ENCODE peak calls at places on chromosome 7, in six cellular contexts. N, C, D, V, A and O are unnamed samples.

GRCh38 chr7:88106430-88106829 is 113.4 kb downstream of the SRI start:
- DNase-seq in C (no peak), A (no peak), V (no peak), N (no peak), D (no peak), O (no peak)

GRCh38 chr7:44796034-44796503 is 412 bp upstream of the PPIA start:
- DNase-seq in N (no peak), C (no peak), V (peak), D (peak), A (no peak), O (no peak)

GRCh38 chr7:85287126-85287825 is 100.4 kb upstream of the SEMA3D start:
- DNase-seq in D (no peak), V (no peak), C (no peak), A (no peak), N (no peak), O (no peak)

GRCh38 chr7:37369904-37370303 is 78.8 kb downstream of the ELMO1 start:
- DNase-seq in C (no peak), N (no peak), D (no peak), V (no peak), A (no peak), O (no peak)

GRCh38 chr7:47088329-47089067 is 493.4 kb downstream of the TNS3 start:
- DNase-seq in N (peak), A (peak), C (no peak), D (peak), V (peak), O (peak)

GRCh38 chr7:82506702-82507101 is 63.1 kb upstream of the CACNA2D1 start:
- DNase-seq in A (no peak), C (no peak), N (no peak), V (no peak), D (no peak), O (no peak)

GRCh38 chr7:150342119-150342405 is 633 bp upstream of the RARRES2 start:
- DNase-seq in C (no peak), A (no peak), V (no peak), D (no peak), N (no peak), O (no peak)

GRCh38 chr7:150317748-150318444 is 5.3 kb upstream of the LRRC61 start:
- DNase-seq in C (no peak), D (no peak), V (no peak), N (no peak), A (peak), O (no peak)

GRCh38 chr7:22447759-22448158 is 52.2 kb downstream of the STEAP1B start:
- DNase-seq in D (no peak), A (no peak), C (peak), V (no peak), N (no peak), O (no peak)

GRCh38 chr7:133911724-133912123 is 215.4 kb upstream of the LRGUK start:
- DNase-seq in D (no peak), V (no peak), A (no peak), N (no peak), C (peak), O (no peak)

GRCh38 chr7:2144926-2145325 is 87.8 kb downstream of the MAD1L1 start:
- DNase-seq in D (no peak), N (no peak), V (no peak), A (no peak), C (no peak), O (no peak)

GRCh38 chr7:149815661-149816266 is 22.4 kb upstream of the ZNF862 start:
- DNase-seq in D (no peak), N (no peak), A (no peak), C (no peak), V (no peak), O (no peak)

GRCh38 chr7:8922726-8923125 is 489.3 kb downstream of the NXPH1 start:
- DNase-seq in V (no peak), N (no peak), D (no peak), A (no peak), C (no peak), O (no peak)

GRCh38 chr7:114986805-114987204 is 64.9 kb downstream of the MDFIC start:
- DNase-seq in N (no peak), D (no peak), A (no peak), V (no peak), C (no peak), O (no peak)

DNA sequence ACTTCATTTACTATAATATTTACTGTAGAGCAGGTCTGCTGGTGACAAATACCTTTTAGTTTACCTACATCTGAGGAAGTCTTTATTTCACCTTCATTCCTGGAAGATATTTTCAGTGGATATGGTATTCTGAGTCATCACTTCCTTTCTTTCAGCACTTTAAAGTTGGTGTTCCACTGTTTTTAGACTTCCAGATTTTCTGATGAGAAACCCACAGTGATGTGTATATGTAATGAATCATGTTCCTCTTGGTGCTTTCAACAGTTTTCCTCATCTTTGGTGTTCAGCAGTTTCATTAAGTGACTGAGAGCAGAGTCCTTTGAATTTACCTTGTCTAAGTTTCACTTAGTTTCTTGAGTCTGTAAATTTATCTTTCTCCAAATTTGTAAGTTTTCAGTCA is 36.4 kb downstream of the COPG2 start:
- DNase-seq in C (no peak), N (no peak), A (no peak), V (peak), D (no peak), O (no peak)
- TF ChIP-seq POLR2AphosphoS5 in C (no peak), N (no peak), A (no peak), V (no peak), D (no peak), O (no peak)

GRCh38 chr7:32143271-32143670 is 73.1 kb upstream of the PDE1C start:
- DNase-seq in V (no peak), D (no peak), A (no peak), C (no peak), N (no peak), O (no peak)
- TF ChIP-seq POLR2A in V (no peak), D (no peak), A (no peak), C (no peak), N (no peak), O (no peak)

GRCh38 chr7:144548556-144548955 is 145.1 kb upstream of the NOBOX start:
- DNase-seq in D (no peak), V (no peak), N (no peak), A (no peak), C (no peak), O (no peak)
- TF ChIP-seq TAF1 in D (no peak), V (no peak), N (no peak), A (no peak), C (no peak), O (no peak)

DNA sequence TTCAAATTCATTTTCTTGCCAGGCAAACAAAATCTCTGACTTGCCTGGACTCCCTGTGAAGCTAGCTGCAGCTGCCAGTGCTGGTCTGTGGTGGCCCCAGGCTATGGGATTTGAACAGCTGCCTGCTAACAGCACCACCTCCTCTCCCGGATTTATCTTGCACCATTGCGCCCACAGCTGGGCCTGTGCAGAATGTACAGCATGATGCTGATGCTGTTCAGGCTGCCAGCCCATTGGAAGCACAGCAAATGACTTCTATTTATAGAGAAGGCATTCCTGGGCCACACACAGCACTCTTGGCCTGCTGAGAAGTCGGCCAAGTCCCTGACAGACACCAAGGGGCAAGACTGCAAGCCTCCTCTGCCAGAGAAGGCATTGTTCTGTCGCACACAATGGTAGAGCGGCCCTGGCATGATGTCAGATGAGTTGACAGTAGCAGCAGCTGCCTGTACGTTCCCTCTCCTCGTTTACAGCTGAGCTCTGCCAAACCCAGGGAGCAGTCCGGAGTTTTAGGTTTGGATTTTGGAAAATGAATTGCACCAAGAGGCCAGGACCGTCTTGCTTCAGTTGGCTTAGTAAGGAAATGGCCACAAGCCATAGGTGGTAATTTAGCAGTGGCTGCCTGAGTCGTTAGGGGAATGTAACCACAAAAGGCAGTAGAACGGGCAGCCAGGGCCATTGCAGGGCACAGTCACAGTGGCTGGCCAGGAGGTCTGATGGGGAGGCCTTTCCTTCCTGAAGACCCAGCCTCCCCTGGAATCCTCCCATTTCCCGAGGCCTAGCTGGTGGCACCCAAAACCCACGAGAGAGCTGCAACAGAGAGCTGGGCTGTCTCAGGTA is 38.5 kb downstream of the MTURN start:
- DNase-seq in A (no peak), V (peak), C (no peak), N (no peak), D (no peak), O (no peak)
- TF ChIP-seq POLR2AphosphoS5 in A (no peak), V (no peak), C (no peak), N (no peak), D (no peak), O (no peak)

GRCh38 chr7:138459300-138460175 is 521 bp upstream of the TRIM24 start:
- DNase-seq in A (peak), C (peak), V (peak), D (peak), N (no peak), O (no peak)

GRCh38 chr7:138458576-138459234 is 1.4 kb upstream of the TRIM24 start:
- DNase-seq in V (no peak), N (no peak), D (peak), A (no peak), C (no peak), O (no peak)

GRCh38 chr7:138456220-138456619 is 3.8 kb upstream of the TRIM24 start:
- DNase-seq in A (no peak), D (no peak), V (no peak), C (no peak), N (no peak), O (no peak)

GRCh38 chr7:138460649-138461607 is 869 bp downstream of the TRIM24 start:
- DNase-seq in A (peak), C (no peak), N (peak), V (no peak), D (no peak), O (peak)

GRCh38 chr7:138460176-138460648 is at the start of gene TRIM24:
- DNase-seq in C (no peak), D (no peak), A (no peak), N (peak), V (no peak), O (peak)
- TF ChIP-seq POLR2A in C (peak), D (no peak), A (peak), N (peak), V (peak), O (peak)

DNA sequence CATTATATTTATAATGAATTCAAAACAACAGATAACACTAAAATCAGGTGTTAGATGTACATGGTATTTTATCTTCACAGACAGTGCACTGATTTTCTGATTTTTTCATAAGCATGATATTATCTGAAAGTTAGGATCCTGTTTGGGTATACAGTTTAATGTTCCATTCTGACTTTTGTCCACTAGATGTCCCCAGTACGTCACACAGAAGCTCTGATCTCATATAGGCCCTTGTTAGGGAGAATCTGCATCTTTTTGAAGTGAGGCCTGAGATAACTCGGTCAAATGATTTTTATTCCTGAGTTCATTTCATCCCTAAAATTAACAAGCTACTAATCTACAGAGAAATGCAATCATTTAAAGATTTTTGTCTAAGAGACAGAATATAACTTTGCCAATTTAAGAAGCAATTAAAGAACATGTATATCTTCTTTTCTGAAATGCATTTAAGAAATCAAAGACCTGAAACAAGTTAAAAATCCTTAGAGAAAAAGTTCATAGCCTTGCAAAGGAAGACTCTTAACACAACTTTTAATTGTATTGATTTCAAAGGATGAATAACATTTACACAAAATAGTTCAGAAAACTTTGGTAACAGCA is 72.0 kb upstream of the TES start:
- DNase-seq in N (no peak), V (peak), D (no peak), C (no peak), A (peak), O (peak)
- TF ChIP-seq TAF1 in N (no peak), V (no peak), D (no peak), C (no peak), A (no peak), O (no peak)

DNA sequence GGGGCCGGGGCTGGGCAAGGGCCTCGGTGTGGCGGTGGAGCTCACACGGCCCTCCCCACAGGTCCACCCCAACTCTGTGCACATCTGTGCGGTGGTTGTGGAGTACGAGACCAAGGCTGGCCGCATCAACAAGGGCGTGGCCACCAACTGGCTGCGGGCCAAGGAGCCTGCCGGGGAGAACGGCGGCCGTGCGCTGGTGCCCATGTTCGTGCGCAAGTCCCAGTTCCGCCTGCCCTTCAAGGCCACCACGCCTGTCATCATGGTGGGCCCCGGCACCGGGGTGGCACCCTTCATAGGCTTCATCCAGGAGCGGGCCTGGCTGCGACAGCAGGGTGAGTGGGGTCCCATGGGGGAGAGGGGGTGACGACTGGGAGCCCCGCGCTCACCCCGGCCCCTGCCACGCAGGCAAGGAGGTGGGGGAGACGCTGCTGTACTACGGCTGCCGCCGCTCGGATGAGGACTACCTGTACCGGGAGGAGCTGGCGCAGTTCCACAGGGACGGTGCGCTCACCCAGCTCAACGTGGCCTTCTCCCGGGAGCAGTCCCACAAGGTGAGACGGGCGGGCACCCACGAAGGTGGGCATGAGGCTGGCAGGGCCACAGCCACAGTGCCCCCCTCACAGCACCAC is 8.8 kb downstream of the TMEM120A start:
- DNase-seq in N (no peak), A (peak), D (no peak), C (no peak), V (no peak), O (no peak)
- TF ChIP-seq POLR2AphosphoS5 in N (no peak), A (no peak), D (no peak), C (no peak), V (no peak), O (no peak)

DNA sequence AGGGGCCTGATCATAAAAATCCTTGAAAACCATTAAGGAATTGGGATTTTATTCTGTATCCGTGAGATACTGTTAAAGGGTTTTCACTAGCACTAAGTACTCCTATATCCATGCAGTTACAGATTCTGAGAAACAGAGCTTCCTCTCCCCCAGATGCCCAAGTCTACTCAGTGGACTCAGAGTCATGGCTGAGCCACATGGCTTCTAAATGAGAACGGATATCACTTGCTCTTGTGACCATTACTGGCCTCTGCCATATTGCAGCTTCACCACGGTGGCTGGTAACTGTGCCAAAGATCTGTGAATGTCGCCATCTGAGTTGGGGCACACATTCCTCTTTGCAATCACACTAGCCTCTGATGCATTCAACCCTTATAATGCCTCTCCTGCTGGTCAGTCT is 42.0 kb upstream of the PALS2 start:
- DNase-seq in D (no peak), V (no peak), A (no peak), N (no peak), C (no peak), O (no peak)
- TF ChIP-seq POLR2A in D (no peak), V (no peak), A (no peak), N (no peak), C (no peak), O (no peak)

DNA sequence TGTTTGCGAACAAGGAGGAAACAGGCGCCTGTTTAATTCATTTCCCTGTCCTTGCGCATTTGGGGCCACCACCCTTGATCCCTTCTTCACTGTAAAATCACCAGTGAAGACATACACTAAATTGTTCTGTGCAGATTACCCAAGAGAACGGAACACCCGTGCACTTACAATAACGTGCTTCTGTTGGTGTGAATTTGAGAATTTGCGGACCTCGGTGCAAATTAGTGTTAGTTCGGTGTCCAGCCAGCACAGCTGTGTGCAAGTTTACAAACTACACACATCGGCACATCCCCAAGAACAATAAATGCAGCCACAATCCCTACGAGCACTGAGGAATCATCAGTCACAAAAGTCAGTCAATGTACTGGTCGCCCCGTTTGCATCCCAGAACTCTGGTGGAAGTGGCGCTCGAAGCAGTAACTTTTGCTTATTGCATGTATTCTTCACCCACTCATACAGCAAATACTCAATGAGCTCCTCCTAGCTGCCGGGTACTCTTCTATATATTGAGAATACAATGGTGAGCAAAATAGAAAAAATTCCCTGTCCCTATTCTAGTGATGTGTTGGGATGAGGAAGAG is 791 bp upstream of the CNOT4 start:
- DNase-seq in N (no peak), A (peak), D (no peak), V (peak), C (peak), O (no peak)
- TF ChIP-seq TAF1 in N (no peak), A (no peak), D (no peak), V (no peak), C (no peak), O (no peak)

GRCh38 chr7:104482362-104483042 is 154.1 kb downstream of the LHFPL3 start:
- DNase-seq in N (no peak), A (no peak), V (no peak), D (no peak), C (no peak), O (no peak)

GRCh38 chr7:104487642-104488041 is 159.2 kb downstream of the LHFPL3 start:
- DNase-seq in V (no peak), N (no peak), A (no peak), C (no peak), D (no peak), O (no peak)
- TF ChIP-seq POLR2AphosphoS5 in V (no peak), N (no peak), A (no peak), C (no peak), D (no peak), O (no peak)